ENCODE peak calls at places on chromosomes 11 and 22, in ten cellular contexts. T is NB4; A is endodermal cell; G is IMR-90; V is heart right ventricle; U is GM12864; P is CD8-positive, alpha-beta T cell; H is body of pancreas; S is vagina; O is thoracic aorta. Q is an unnamed sample.
A peak's percentile ranks its signal among the peaks of the same experiment; 100 is the strongest.

GRCh38 chr11:44203270-44204043 is 106.5 kb downstream of the ALX4 start:
- DNase-seq in A (no peak), P (no peak), V (peak; percentile 33), S (no peak), G (no peak), O (no peak), H (no peak), U (no peak), T (no peak), Q (peak; percentile 52)

GRCh38 chr22:46357186-46357500 is 21.6 kb downstream of the TRMU start:
- DNase-seq in A (no peak), H (no peak), O (no peak), V (no peak), T (no peak), S (no peak), U (no peak), P (no peak), G (no peak), Q (no peak)

GRCh38 chr11:72833792-72834501 is 19.7 kb downstream of the ATG16L2 start:
- DNase-seq in V (peak; percentile 58), S (no peak), P (no peak), A (no peak), U (no peak), H (no peak), O (no peak), G (no peak), T (no peak), Q (no peak)

GRCh38 chr22:38873469-38874411 is 1.7 kb upstream of the CBX6 start:
- DNase-seq in T (no peak), O (no peak), A (peak; percentile 62), S (no peak), P (peak; percentile 41), V (no peak), U (peak; percentile 71), H (no peak), G (no peak), Q (peak; percentile 99)

GRCh38 chr11:12862761-12863469 is 146.2 kb upstream of the RASSF10 start:
- DNase-seq in O (no peak), V (peak; percentile 28), U (no peak), G (peak; percentile 85), T (no peak), H (no peak), A (peak; percentile 90), P (no peak), S (no peak), Q (peak; percentile 53)

GRCh38 chr11:103806130-103806900 is 230.1 kb upstream of the DDI1 start:
- DNase-seq in U (no peak), S (no peak), H (no peak), T (no peak), A (no peak), G (peak; percentile 93), V (peak; percentile 21), P (no peak), O (peak; percentile 17), Q (peak; percentile 73)

GRCh38 chr11:44308923-44309482 is 936 bp downstream of the ALX4 start:
- DNase-seq in P (no peak), G (no peak), V (no peak), T (no peak), A (no peak), H (no peak), S (no peak), U (no peak), O (no peak), Q (no peak)

GRCh38 chr11:36433896-36434295 is 76.2 kb downstream of the TRAF6 start:
- DNase-seq in A (no peak), H (no peak), G (no peak), S (no peak), V (no peak), T (peak; percentile 7), U (no peak), O (no peak), P (no peak), Q (no peak)

GRCh38 chr22:44172370-44173108 is 8.2 kb upstream of the PARVG start:
- DNase-seq in V (peak; percentile 32), P (no peak), A (no peak), T (peak; percentile 97), G (no peak), S (no peak), O (no peak), U (no peak), H (peak; percentile 25), Q (no peak)

GRCh38 chr11:77677138-77677537 is 39.5 kb upstream of the CLNS1A start:
- DNase-seq in P (no peak), H (no peak), A (no peak), U (no peak), G (peak; percentile 35), O (no peak), V (no peak), S (no peak), T (no peak), Q (no peak)

GRCh38 chr11:69371731-69372588 is 78.0 kb downstream of the MYEOV start:
- DNase-seq in O (no peak), H (peak; percentile 4), V (peak; percentile 0), P (no peak), S (no peak), A (peak; percentile 31), G (no peak), U (no peak), T (no peak), Q (no peak)

GRCh38 chr11:66957971-66958231 is 282 bp downstream of the PC start:
- DNase-seq in V (no peak), T (no peak), U (no peak), S (no peak), P (no peak), H (no peak), G (no peak), A (no peak), O (no peak), Q (no peak)

GRCh38 chr11:84714316-84714780 is 912.8 kb downstream of the DLG2 start:
- DNase-seq in U (no peak), S (no peak), H (peak; percentile 77), P (no peak), A (peak; percentile 93), G (peak; percentile 6), V (peak; percentile 34), T (peak; percentile 72), O (no peak), Q (peak; percentile 69)

GRCh38 chr11:71151561-71151960 is 100.8 kb downstream of the SHANK2 start:
- DNase-seq in G (no peak), P (no peak), A (no peak), V (no peak), H (no peak), U (no peak), S (no peak), O (no peak), T (no peak), Q (no peak)

GRCh38 chr11:109864834-109865557 is 228.2 kb upstream of the ZC3H12C start:
- DNase-seq in S (no peak), T (no peak), A (no peak), U (peak; percentile 7), V (no peak), O (no peak), P (no peak), G (peak; percentile 74), H (no peak), Q (peak; percentile 74)

GRCh38 chr11:66639066-66639813 is 737 bp downstream of the RBM4 start:
- DNase-seq in P (peak; percentile 3), H (no peak), T (peak; percentile 49), U (no peak), O (no peak), A (no peak), S (no peak), G (peak; percentile 42), V (peak; percentile 16), Q (peak; percentile 26)

DNA sequence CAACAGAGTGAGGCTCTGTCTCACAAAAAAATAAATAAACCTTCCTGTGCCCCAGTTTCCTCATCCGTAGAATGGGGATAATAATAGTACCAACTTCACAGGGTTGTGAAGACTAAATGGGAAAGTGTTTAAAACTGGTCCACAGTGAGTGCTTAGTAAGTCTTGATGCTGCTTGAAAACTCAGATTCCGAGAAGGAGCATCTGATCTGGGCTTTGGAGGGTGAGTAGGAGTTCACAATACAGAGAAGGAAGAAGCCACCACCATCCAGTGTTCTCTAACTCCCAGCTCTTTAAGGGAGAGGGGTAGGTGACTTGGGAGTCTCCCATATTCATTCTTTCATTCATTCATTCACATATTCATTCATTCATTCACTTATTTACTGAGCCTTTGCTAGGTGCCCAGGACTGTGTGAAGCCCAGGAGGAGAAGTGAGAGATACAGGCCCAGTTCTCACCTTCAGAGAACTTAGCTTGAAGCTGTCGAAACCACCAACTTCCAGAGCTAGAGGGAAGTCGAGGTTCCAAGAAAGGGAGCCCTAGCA is 17.7 kb downstream of the CYTH4 start:
- DNase-seq in S (no peak), U (no peak), O (no peak), G (no peak), V (no peak), T (no peak), A (no peak), P (no peak), H (no peak), Q (no peak)
- H3K4me3 ChIP-seq in S (no peak overlapping the region), U (no peak overlapping the region), O (no peak overlapping the region), G (no peak overlapping the region), V (no peak overlapping the region), T (no peak overlapping the region), A (no peak overlapping the region), P (peak overlapping the region; percentile 13), H (no peak overlapping the region), Q (no peak overlapping the region)

GRCh38 chr11:3144296-3145205 is 20.6 kb downstream of the OSBPL5 start:
- DNase-seq in U (no peak), H (no peak), P (no peak), O (no peak), G (no peak), V (no peak), A (no peak), T (no peak), S (no peak), Q (no peak)
- TF ChIP-seq CTCF in U (no peak), H (no peak), P (no peak), O (no peak), G (no peak), V (no peak), A (no peak), T (no peak), S (no peak), Q (no peak)

GRCh38 chr11:47248304-47248663 is 330 bp downstream of the ACP2 start:
- DNase-seq in G (peak; percentile 57), V (peak; percentile 22), H (no peak), T (no peak), S (no peak), P (no peak), O (no peak), A (no peak), U (no peak), Q (no peak)
- H3K4me3 ChIP-seq in G (peak overlapping the region; percentile 66), V (peak overlapping the region; percentile 97), H (peak overlapping the region; percentile 87), T (peak overlapping the region; percentile 99), S (peak overlapping the region; percentile 69), P (peak overlapping the region; percentile 81), O (peak overlapping the region; percentile 76), A (peak overlapping the region; percentile 94), U (peak overlapping the region; percentile 87), Q (peak overlapping the region; percentile 90)

DNA sequence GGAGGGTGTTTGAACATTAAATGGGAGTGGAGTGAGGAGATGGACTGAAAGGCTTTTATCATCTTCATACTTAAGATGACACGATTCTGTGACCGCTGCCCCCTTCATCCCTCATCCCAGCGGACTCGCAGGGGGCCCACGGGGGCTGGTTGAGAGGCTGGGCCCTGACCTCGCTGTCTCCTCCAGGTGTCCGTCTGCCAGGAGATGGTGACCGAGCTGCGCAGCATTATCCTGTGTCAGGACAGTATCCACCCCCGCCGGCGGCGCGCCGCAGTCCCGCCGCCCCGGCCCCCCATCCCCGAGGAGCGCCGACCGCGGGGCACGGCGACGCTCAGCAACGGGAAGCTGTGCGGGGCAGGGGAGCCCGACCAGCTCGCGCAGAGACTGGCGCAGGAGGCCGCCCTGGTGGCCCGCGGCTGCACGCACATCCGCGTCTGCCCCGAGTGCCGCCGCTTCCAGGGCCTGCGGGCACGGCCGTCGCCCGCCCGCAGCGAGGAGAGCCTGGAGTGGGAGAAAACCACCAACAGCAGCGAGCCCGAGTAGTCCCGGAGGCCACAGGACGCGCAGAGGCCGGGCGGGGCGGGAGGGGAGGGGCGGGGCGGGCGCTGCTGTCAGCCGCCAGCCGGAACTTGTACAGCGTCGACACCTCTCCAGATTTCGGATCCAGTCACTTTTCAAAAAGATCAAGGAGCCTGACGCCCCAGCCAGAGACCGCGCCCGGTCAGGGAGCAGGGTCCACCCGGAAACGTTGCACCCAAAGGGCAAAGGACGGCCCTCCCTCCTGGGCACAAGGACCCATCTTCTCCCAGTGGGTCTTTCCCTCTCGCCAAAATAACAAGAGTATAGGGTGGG is 38.0 kb upstream of the TBCEL start:
- DNase-seq in A (peak; percentile 87), O (no peak), T (peak; percentile 58), G (peak; percentile 29), S (no peak), H (peak; percentile 45), V (peak; percentile 8), P (peak; percentile 2), U (no peak), Q (peak; percentile 46)
- TF ChIP-seq CTCF in A (peak; percentile 69), O (peak; percentile 42), T (no peak), G (no peak), S (no peak), H (peak; percentile 17), V (peak; percentile 31), P (peak; percentile 39), U (peak; percentile 34), Q (no peak)